ENCODE peak calls at places on chromosomes 12 and 14, in nine cellular contexts. K, B, L, J, Y, V, Z, A and C are unnamed samples.

GRCh38 chr12:177336-177979 is 36.5 kb downstream of the SLC6A12 start:
- DNase-seq in B (no peak), Y (no peak), V (no peak), Z (no peak), L (no peak), J (no peak), A (no peak), K (no peak), C (no peak)

GRCh38 chr14:44030963-44031362 is 476.1 kb downstream of the FSCB start:
- DNase-seq in L (no peak), A (no peak), B (no peak), Z (no peak), V (no peak), J (no peak), Y (no peak), K (no peak), C (no peak)

GRCh38 chr14:72023128-72024042 is 91.2 kb downstream of the RGS6 start:
- DNase-seq in A (peak; percentile 93), V (no peak), B (no peak), K (no peak), Y (no peak), L (peak; percentile 65), J (no peak), Z (peak; percentile 43), C (peak; percentile 53)

GRCh38 chr14:45251912-45252311 is 1.1 kb downstream of the MIS18BP1 start:
- DNase-seq in L (peak; percentile 35), V (no peak), Y (peak; percentile 32), B (peak; percentile 13), K (no peak), Z (peak; percentile 89), J (no peak), A (peak; percentile 39), C (peak; percentile 54)

GRCh38 chr14:30034049-30034635 is 106.5 kb upstream of the PRKD1 start:
- DNase-seq in Y (no peak), Z (no peak), L (no peak), K (no peak), J (no peak), V (no peak), A (no peak), B (peak; percentile 29), C (no peak)

GRCh38 chr14:99682809-99683618 is 1.1 kb upstream of the CYP46A1 start:
- DNase-seq in A (peak; percentile 79), K (peak; percentile 86), B (peak; percentile 50), V (peak; percentile 69), Z (peak; percentile 82), L (peak; percentile 72), Y (peak; percentile 75), J (peak; percentile 84), C (peak; percentile 78)

GRCh38 chr12:41893491-41893890 is 251.2 kb downstream of the GXYLT1 start:
- DNase-seq in Y (no peak), K (no peak), V (no peak), L (no peak), B (no peak), Z (no peak), A (no peak), J (no peak), C (no peak)

GRCh38 chr14:81206115-81206514 is 14.6 kb downstream of the GTF2A1 start:
- DNase-seq in B (no peak), L (peak; percentile 7), A (peak; percentile 59), V (no peak), J (no peak), K (no peak), Z (no peak), Y (no peak), C (no peak)

GRCh38 chr12:15879413-15879812 is 2.8 kb upstream of the STRAP start:
- DNase-seq in K (no peak), V (no peak), Z (no peak), A (no peak), Y (no peak), L (no peak), J (no peak), B (no peak), C (no peak)

GRCh38 chr14:95424533-95424932 is 91.9 kb downstream of the SYNE3 start:
- DNase-seq in Y (peak; percentile 86), A (no peak), J (no peak), L (no peak), Z (no peak), K (no peak), V (no peak), B (no peak), C (no peak)

GRCh38 chr12:18224745-18225144 is 36.6 kb upstream of the PIK3C2G start:
- DNase-seq in L (peak; percentile 60), A (peak; percentile 57), J (no peak), B (peak; percentile 37), Y (peak; percentile 68), Z (peak; percentile 48), K (no peak), V (no peak), C (no peak)

GRCh38 chr14:24194186-24194872 is 912 bp downstream of the TM9SF1 start:
- DNase-seq in B (no peak), J (no peak), L (no peak), Z (no peak), V (no peak), A (no peak), Y (no peak), K (no peak), C (no peak)

GRCh38 chr12:15931590-15932053 is 20.5 kb downstream of the DERA start:
- DNase-seq in Z (peak; percentile 38), V (no peak), K (no peak), B (no peak), L (peak; percentile 19), J (no peak), Y (no peak), A (peak; percentile 15), C (peak; percentile 7)

GRCh38 chr12:2640709-2641108 is 154.1 kb upstream of the FKBP4 start:
- DNase-seq in B (peak; percentile 99), J (peak; percentile 33), L (peak; percentile 61), Z (no peak), K (peak; percentile 41), A (peak; percentile 81), V (peak; percentile 45), Y (peak; percentile 95), C (no peak)

GRCh38 chr12:121217066-121217465 is 7.1 kb downstream of the P2RX4 start:
- DNase-seq in K (no peak), Y (no peak), Z (no peak), J (no peak), L (no peak), B (no peak), V (no peak), A (peak; percentile 24), C (no peak)

GRCh38 chr12:124191024-124191359 is 103.9 kb upstream of the RFLNA start:
- DNase-seq in K (no peak), V (no peak), A (peak; percentile 21), J (no peak), Z (peak; percentile 13), B (peak; percentile 20), L (peak; percentile 18), Y (peak; percentile 23), C (no peak)

GRCh38 chr12:124185970-124186686 is 108.8 kb upstream of the RFLNA start:
- DNase-seq in J (peak; percentile 64), V (no peak), Z (no peak), K (no peak), B (no peak), A (no peak), L (no peak), Y (peak; percentile 24), C (no peak)

GRCh38 chr12:124188561-124189405 is 106.1 kb upstream of the RFLNA start:
- DNase-seq in A (peak; percentile 83), B (peak; percentile 37), Y (no peak), K (no peak), Z (no peak), L (peak; percentile 73), V (no peak), J (no peak), C (no peak)

GRCh38 chr12:124190301-124191023 is 104.4 kb upstream of the RFLNA start:
- DNase-seq in V (no peak), J (no peak), A (no peak), B (no peak), L (no peak), Z (no peak), K (no peak), Y (no peak), C (no peak)

GRCh38 chr12:124188059-124188458 is 106.8 kb upstream of the RFLNA start:
- DNase-seq in Z (no peak), Y (no peak), J (no peak), V (no peak), A (no peak), L (no peak), B (no peak), K (no peak), C (no peak)
- H3K4me3 ChIP-seq in Z (no peak overlapping the region), Y (no peak overlapping the region), J (no peak overlapping the region), V (no peak overlapping the region), A (no peak overlapping the region), L (no peak overlapping the region), B (no peak overlapping the region), K (no peak overlapping the region), C (no peak overlapping the region)

GRCh38 chr14:64439141-64439540 is 26.2 kb upstream of the AKAP5 start:
- DNase-seq in V (no peak), Y (no peak), J (no peak), Z (no peak), B (no peak), L (no peak), A (no peak), K (no peak), C (no peak)
- H3K4me3 ChIP-seq in V (no peak overlapping the region), Y (no peak overlapping the region), J (no peak overlapping the region), Z (no peak overlapping the region), B (no peak overlapping the region), L (no peak overlapping the region), A (no peak overlapping the region), K (no peak overlapping the region), C (no peak overlapping the region)

DNA sequence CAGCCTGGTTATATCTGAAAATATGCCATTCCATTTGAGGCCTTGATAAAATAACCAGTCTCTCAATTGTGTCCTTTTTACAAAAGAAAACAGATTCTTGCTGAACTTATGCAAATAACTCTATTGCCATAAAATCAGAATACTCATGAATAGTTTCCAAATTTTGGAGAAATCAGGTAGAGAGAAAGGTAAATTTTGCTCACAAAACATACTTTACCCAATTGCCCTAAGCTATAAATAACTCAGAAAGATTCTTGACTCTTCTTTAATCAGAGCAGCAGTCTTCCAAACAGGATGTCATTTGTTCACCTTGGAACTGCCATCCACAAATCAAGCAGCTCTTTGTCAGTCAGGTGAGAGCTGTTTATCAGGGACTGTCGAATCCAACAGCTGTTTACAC is 12.6 kb downstream of the ZNF26 start:
- DNase-seq in V (no peak), Y (no peak), L (no peak), J (no peak), A (no peak), Z (no peak), K (no peak), B (no peak), C (no peak)
- H3K4me3 ChIP-seq in V (no peak overlapping the region), Y (no peak overlapping the region), L (no peak overlapping the region), J (no peak overlapping the region), A (no peak overlapping the region), Z (no peak overlapping the region), K (no peak overlapping the region), B (no peak overlapping the region), C (no peak overlapping the region)

DNA sequence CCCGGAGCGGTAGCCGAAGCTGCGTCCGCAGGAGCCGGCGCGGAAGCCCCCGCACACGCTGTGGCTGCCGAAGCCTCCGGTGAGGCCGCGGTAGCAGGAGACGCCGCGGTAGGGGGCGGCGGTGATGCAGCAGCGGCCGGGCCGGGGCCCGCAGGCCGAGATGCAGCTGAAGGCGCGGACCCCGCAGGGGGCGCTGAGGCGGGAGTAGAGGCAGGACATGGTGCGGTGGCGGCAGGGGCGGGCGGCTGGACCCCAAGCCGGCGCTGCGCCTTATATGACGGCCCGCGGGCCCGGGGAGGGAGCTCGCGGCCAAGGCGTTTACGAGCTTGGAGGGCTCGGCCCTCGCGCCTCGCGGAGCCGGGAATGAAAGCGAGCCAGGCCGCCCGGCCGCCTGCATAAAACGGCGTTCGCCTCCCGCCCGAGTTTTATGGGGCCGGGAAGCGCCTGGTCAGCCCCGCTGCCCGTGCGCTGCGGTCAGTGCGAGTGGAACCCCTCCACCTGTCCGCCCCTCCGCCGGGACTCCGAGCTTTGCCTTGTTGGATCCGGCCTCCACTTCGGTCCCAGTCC is 16.0 kb upstream of the KRT86 start:
- DNase-seq in V (no peak), Y (peak; percentile 60), Z (no peak), J (peak; percentile 41), A (no peak), B (peak; percentile 47), L (no peak), K (peak; percentile 33), C (no peak)
- H3K4me3 ChIP-seq in V (no peak overlapping the region), Y (no peak overlapping the region), Z (no peak overlapping the region), J (peak overlapping the region; percentile 19), A (no peak overlapping the region), B (peak overlapping the region; percentile 14), L (no peak overlapping the region), K (peak overlapping the region; percentile 14), C (no peak overlapping the region)